ENCODE peak calls at places on chromosomes 4 and X, in four cellular contexts. One of them, this sample, is unnamed.

GRCh38 chr4:99886146-99886545 is 8.1 kb downstream of the LAMTOR3 start:
- DNase-seq in psoas muscle: no peak
- DNase-seq in foreskin fibroblast: no peak
- DNase-seq in cardiac fibroblast: peak
- DNase-seq in this sample: no peak

GRCh38 chr4:76219299-76220055 is 5.9 kb upstream of the SCARB2 start:
- DNase-seq in cardiac fibroblast: peak
- DNase-seq in foreskin fibroblast: peak
- DNase-seq in psoas muscle: no peak
- DNase-seq in this sample: no peak

GRCh38 chrX:126820700-126821420 is 1.3 kb downstream of the PRR32 start:
- DNase-seq in foreskin fibroblast: no peak
- DNase-seq in cardiac fibroblast: no peak
- DNase-seq in psoas muscle: no peak
- DNase-seq in this sample: no peak

GRCh38 chrX:20267924-20268701 is 1.4 kb upstream of the RPS6KA3 start:
- DNase-seq in foreskin fibroblast: no peak
- DNase-seq in psoas muscle: peak
- DNase-seq in cardiac fibroblast: peak
- DNase-seq in this sample: no peak

GRCh38 chrX:78886550-78886949 is 58.6 kb upstream of the P2RY10 start:
- DNase-seq in cardiac fibroblast: peak
- DNase-seq in psoas muscle: no peak
- DNase-seq in foreskin fibroblast: peak
- DNase-seq in this sample: no peak

GRCh38 chrX:74923942-74924448 is 1.3 kb downstream of the NEXMIF start:
- DNase-seq in psoas muscle: no peak
- DNase-seq in foreskin fibroblast: no peak
- DNase-seq in cardiac fibroblast: no peak
- DNase-seq in this sample: no peak

GRCh38 chrX:82973641-82974040 is 534.4 kb upstream of the POU3F4 start:
- DNase-seq in cardiac fibroblast: no peak
- DNase-seq in psoas muscle: no peak
- DNase-seq in foreskin fibroblast: no peak
- DNase-seq in this sample: no peak

GRCh38 chr4:58808817-58809216 is 1698.6 kb upstream of the IGFBP7 start:
- DNase-seq in psoas muscle: no peak
- DNase-seq in cardiac fibroblast: no peak
- DNase-seq in foreskin fibroblast: no peak
- DNase-seq in this sample: no peak

GRCh38 chr4:98682719-98683118 is 24.3 kb upstream of the TSPAN5 start:
- DNase-seq in cardiac fibroblast: peak
- DNase-seq in psoas muscle: no peak
- DNase-seq in foreskin fibroblast: peak
- DNase-seq in this sample: no peak

GRCh38 chr4:107643021-107643420 is 77.0 kb downstream of the PAPSS1 start:
- DNase-seq in cardiac fibroblast: no peak
- DNase-seq in psoas muscle: no peak
- DNase-seq in foreskin fibroblast: no peak
- DNase-seq in this sample: no peak

GRCh38 chr4:93066746-93067145 is 761.8 kb upstream of the ATOH1 start:
- DNase-seq in foreskin fibroblast: peak
- DNase-seq in psoas muscle: no peak
- DNase-seq in cardiac fibroblast: no peak
- DNase-seq in this sample: no peak

GRCh38 chr4:140134780-140135179 is 19.2 kb downstream of the MAML3 start:
- DNase-seq in foreskin fibroblast: no peak
- DNase-seq in psoas muscle: no peak
- DNase-seq in cardiac fibroblast: no peak
- DNase-seq in this sample: no peak

GRCh38 chr4:48346594-48346993 is 5.3 kb downstream of the SLAIN2 start:
- DNase-seq in foreskin fibroblast: no peak
- DNase-seq in psoas muscle: no peak
- DNase-seq in cardiac fibroblast: no peak
- DNase-seq in this sample: no peak

GRCh38 chr4:54988655-54989054 is 136.7 kb downstream of the KDR start:
- DNase-seq in cardiac fibroblast: no peak
- DNase-seq in foreskin fibroblast: no peak
- DNase-seq in psoas muscle: no peak
- DNase-seq in this sample: no peak

GRCh38 chrX:132822634-132823012 is 135.8 kb downstream of the HS6ST2 start:
- DNase-seq in foreskin fibroblast: no peak
- DNase-seq in cardiac fibroblast: no peak
- DNase-seq in psoas muscle: no peak
- DNase-seq in this sample: no peak

GRCh38 chr4:185232370-185232769 is 23.0 kb downstream of the SNX25 start:
- DNase-seq in psoas muscle: no peak
- DNase-seq in foreskin fibroblast: no peak
- DNase-seq in cardiac fibroblast: no peak
- DNase-seq in this sample: peak

GRCh38 chrX:39643533-39643932 is 454.2 kb downstream of the BCOR start:
- DNase-seq in foreskin fibroblast: no peak
- DNase-seq in cardiac fibroblast: no peak
- DNase-seq in psoas muscle: no peak
- DNase-seq in this sample: no peak

GRCh38 chrX:94524867-94525266 is 850.9 kb downstream of the FAM133A start:
- DNase-seq in foreskin fibroblast: no peak
- DNase-seq in cardiac fibroblast: no peak
- DNase-seq in psoas muscle: peak
- DNase-seq in this sample: no peak

GRCh38 chrX:46574337-46574940 is 874 bp downstream of the CHST7 start:
- DNase-seq in cardiac fibroblast: peak
- DNase-seq in psoas muscle: peak
- DNase-seq in foreskin fibroblast: no peak
- DNase-seq in this sample: no peak

GRCh38 chr4:43782391-43782790 is 666.2 kb downstream of the KCTD8 start:
- DNase-seq in foreskin fibroblast: no peak
- DNase-seq in psoas muscle: no peak
- DNase-seq in cardiac fibroblast: no peak
- DNase-seq in this sample: no peak
- TF ChIP-seq CTCF in foreskin fibroblast: no peak
- TF ChIP-seq CTCF in psoas muscle: no peak
- TF ChIP-seq CTCF in cardiac fibroblast: no peak
- TF ChIP-seq CTCF in this sample: no peak

GRCh38 chr4:25914670-25915358 is 794 bp downstream of the SMIM20 start:
- DNase-seq in cardiac fibroblast: no peak
- DNase-seq in foreskin fibroblast: no peak
- DNase-seq in psoas muscle: no peak
- DNase-seq in this sample: no peak

GRCh38 chr4:25913851-25914669 is at the start of gene SMIM20:
- DNase-seq in psoas muscle: peak
- DNase-seq in foreskin fibroblast: peak
- DNase-seq in cardiac fibroblast: peak
- DNase-seq in this sample: peak

GRCh38 chr4:25916870-25917269 is 2.9 kb downstream of the SMIM20 start:
- DNase-seq in cardiac fibroblast: no peak
- DNase-seq in psoas muscle: no peak
- DNase-seq in foreskin fibroblast: no peak
- DNase-seq in this sample: no peak

GRCh38 chr4:25913056-25913850 is 767 bp upstream of the SMIM20 start:
- DNase-seq in psoas muscle: peak
- DNase-seq in foreskin fibroblast: peak
- DNase-seq in cardiac fibroblast: no peak
- DNase-seq in this sample: no peak

DNA sequence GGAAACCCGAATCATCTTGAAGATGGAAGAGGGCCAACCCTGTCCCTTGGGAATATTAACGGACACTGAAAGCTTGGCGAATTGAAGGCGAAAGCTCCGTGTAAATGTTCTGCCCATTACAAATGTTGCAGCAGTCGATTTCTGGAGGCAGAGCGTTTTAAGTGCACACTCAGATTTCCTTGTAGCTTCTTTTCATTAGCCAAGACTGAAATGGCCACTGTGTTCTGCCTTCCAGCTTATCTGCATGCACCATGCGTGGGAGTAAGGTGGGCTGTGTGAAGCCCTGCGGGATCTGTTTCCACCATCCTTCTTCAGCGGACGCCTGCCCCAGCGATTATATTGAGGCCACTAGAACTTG is 1.3 kb downstream of the SMIM20 start:
- DNase-seq in cardiac fibroblast: peak
- DNase-seq in foreskin fibroblast: no peak
- DNase-seq in psoas muscle: no peak
- DNase-seq in this sample: no peak
- H3K4me3 ChIP-seq in cardiac fibroblast: peak
- H3K4me3 ChIP-seq in foreskin fibroblast: no peak
- H3K4me3 ChIP-seq in psoas muscle: peak
- H3K4me3 ChIP-seq in this sample: no peak

GRCh38 chrX:1749499-1749898 is 134.6 kb downstream of the ASMT start:
- DNase-seq in psoas muscle: no peak
- DNase-seq in cardiac fibroblast: no peak
- DNase-seq in foreskin fibroblast: no peak
- DNase-seq in this sample: no peak
- TF ChIP-seq CTCF in psoas muscle: no peak
- TF ChIP-seq CTCF in cardiac fibroblast: no peak
- TF ChIP-seq CTCF in foreskin fibroblast: no peak
- TF ChIP-seq CTCF in this sample: no peak

GRCh38 chr4:85928775-85929585 is 430.9 kb downstream of the MAPK10 start:
- DNase-seq in cardiac fibroblast: peak
- DNase-seq in foreskin fibroblast: no peak
- DNase-seq in psoas muscle: no peak
- DNase-seq in this sample: peak

GRCh38 chr4:85933306-85933640 is 426.6 kb downstream of the MAPK10 start:
- DNase-seq in cardiac fibroblast: no peak
- DNase-seq in foreskin fibroblast: no peak
- DNase-seq in psoas muscle: no peak
- DNase-seq in this sample: no peak

GRCh38 chr4:85925071-85925470 is 434.8 kb downstream of the MAPK10 start:
- DNase-seq in cardiac fibroblast: no peak
- DNase-seq in psoas muscle: no peak
- DNase-seq in foreskin fibroblast: no peak
- DNase-seq in this sample: no peak

GRCh38 chr4:85932371-85933305 is 427.2 kb downstream of the MAPK10 start:
- DNase-seq in psoas muscle: no peak
- DNase-seq in foreskin fibroblast: no peak
- DNase-seq in cardiac fibroblast: peak
- DNase-seq in this sample: no peak

GRCh38 chr4:85929926-85930325 is 429.9 kb downstream of the MAPK10 start:
- DNase-seq in foreskin fibroblast: no peak
- DNase-seq in psoas muscle: no peak
- DNase-seq in cardiac fibroblast: no peak
- DNase-seq in this sample: no peak
- H3K4me3 ChIP-seq in foreskin fibroblast: no peak
- H3K4me3 ChIP-seq in psoas muscle: no peak
- H3K4me3 ChIP-seq in cardiac fibroblast: no peak
- H3K4me3 ChIP-seq in this sample: peak

GRCh38 chrX:57964975-57965374 is 54.7 kb upstream of the ZXDA start:
- DNase-seq in cardiac fibroblast: no peak
- DNase-seq in foreskin fibroblast: no peak
- DNase-seq in psoas muscle: no peak
- DNase-seq in this sample: no peak
- TF ChIP-seq CTCF in cardiac fibroblast: no peak
- TF ChIP-seq CTCF in foreskin fibroblast: no peak
- TF ChIP-seq CTCF in psoas muscle: no peak
- TF ChIP-seq CTCF in this sample: no peak

GRCh38 chr4:115113382-115114106 is at the start of gene NDST4:
- DNase-seq in psoas muscle: no peak
- DNase-seq in cardiac fibroblast: peak
- DNase-seq in foreskin fibroblast: peak
- DNase-seq in this sample: peak
- H3K4me3 ChIP-seq in psoas muscle: peak
- H3K4me3 ChIP-seq in cardiac fibroblast: no peak
- H3K4me3 ChIP-seq in foreskin fibroblast: peak
- H3K4me3 ChIP-seq in this sample: peak

This sample was measured in epithelial cell of proximal tubule.